ENCODE peak calls at places on chromosomes 7 and 10, in four cellular contexts. T is lower lobe of right lung; J is A549; V is CD8-positive, alpha-beta T cell. Z is an unnamed sample.

GRCh38 chr7:42493436-42494198 is 256.6 kb upstream of the GLI3 start:
- DNase-seq in T (peak), J (no peak), V (no peak), Z (peak)

GRCh38 chr10:102133373-102134195 is 744 bp downstream of the PPRC1 start:
- DNase-seq in T (peak), J (peak), V (peak), Z (peak)

GRCh38 chr7:107614425-107614824 is 34.4 kb downstream of the BCAP29 start:
- DNase-seq in T (no peak), J (no peak), V (no peak), Z (no peak)

GRCh38 chr10:3635697-3636096 is 149.3 kb downstream of the KLF6 start:
- DNase-seq in T (no peak), J (no peak), V (no peak), Z (no peak)

GRCh38 chr7:5333121-5334050 is 50.6 kb downstream of the SLC29A4 start:
- DNase-seq in T (no peak), J (no peak), V (no peak), Z (no peak)

GRCh38 chr7:5088906-5089305 is 43.2 kb downstream of the RBAK start:
- DNase-seq in T (peak), J (no peak), V (no peak), Z (no peak)

GRCh38 chr7:139431459-139431858 is 52.0 kb downstream of the KLRG2 start:
- DNase-seq in T (no peak), J (no peak), V (no peak), Z (no peak)

GRCh38 chr10:472241-472910 is 217.1 kb downstream of the DIP2C start:
- DNase-seq in T (no peak), J (no peak), V (no peak), Z (no peak)

GRCh38 chr10:28664369-28664740 is 13.0 kb upstream of the BAMBI start:
- DNase-seq in T (no peak), J (no peak), V (no peak), Z (no peak)

GRCh38 chr10:33086100-33086499 is 128.1 kb upstream of the ITGB1 start:
- DNase-seq in T (no peak), J (no peak), V (no peak), Z (no peak)

GRCh38 chr7:110309941-110310340 is 781.0 kb upstream of the LRRN3 start:
- DNase-seq in T (no peak), J (no peak), V (no peak), Z (no peak)

GRCh38 chr7:78284945-78285344 is 486.4 kb downstream of the PHTF2 start:
- DNase-seq in T (no peak), J (no peak), V (no peak), Z (no peak)

GRCh38 chr10:92146781-92147180 is 144.1 kb downstream of the CPEB3 start:
- DNase-seq in T (no peak), J (no peak), V (no peak), Z (no peak)

GRCh38 chr10:92146072-92146471 is 144.8 kb downstream of the CPEB3 start:
- DNase-seq in T (no peak), J (no peak), V (no peak), Z (no peak)

GRCh38 chr10:92142512-92142911 is 148.4 kb downstream of the CPEB3 start:
- DNase-seq in T (no peak), J (no peak), V (no peak), Z (no peak)

DNA sequence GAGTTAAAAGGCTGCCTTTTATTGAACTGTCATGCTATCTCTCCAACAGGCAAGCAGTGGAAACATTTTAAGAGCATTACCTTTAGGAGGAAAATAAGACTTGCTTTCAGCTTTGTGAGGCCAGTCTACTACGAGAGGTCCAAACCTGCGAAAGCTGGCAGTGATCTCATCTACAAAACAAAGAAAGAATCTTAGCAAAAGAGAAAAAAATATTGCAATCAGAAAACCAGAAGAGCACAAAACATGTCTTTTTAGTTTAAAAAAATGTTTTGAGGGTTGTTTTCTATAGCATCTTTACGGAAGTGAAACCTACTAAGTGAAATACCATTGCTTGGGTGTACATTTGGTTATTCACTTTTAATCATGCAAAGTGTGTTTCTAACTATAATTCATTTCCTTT is 147.9 kb downstream of the CPEB3 start:
- DNase-seq in T (no peak), J (no peak), V (no peak), Z (no peak)
- TF ChIP-seq CTCF in T (no peak), J (no peak), V (no peak), Z (no peak)

GRCh38 chr7:19747740-19748339 is 25.6 kb downstream of the TMEM196 start:
- DNase-seq in T (no peak), J (peak), V (no peak), Z (no peak)
- TF ChIP-seq CTCF in T (peak), J (peak), V (no peak), Z (peak)

DNA sequence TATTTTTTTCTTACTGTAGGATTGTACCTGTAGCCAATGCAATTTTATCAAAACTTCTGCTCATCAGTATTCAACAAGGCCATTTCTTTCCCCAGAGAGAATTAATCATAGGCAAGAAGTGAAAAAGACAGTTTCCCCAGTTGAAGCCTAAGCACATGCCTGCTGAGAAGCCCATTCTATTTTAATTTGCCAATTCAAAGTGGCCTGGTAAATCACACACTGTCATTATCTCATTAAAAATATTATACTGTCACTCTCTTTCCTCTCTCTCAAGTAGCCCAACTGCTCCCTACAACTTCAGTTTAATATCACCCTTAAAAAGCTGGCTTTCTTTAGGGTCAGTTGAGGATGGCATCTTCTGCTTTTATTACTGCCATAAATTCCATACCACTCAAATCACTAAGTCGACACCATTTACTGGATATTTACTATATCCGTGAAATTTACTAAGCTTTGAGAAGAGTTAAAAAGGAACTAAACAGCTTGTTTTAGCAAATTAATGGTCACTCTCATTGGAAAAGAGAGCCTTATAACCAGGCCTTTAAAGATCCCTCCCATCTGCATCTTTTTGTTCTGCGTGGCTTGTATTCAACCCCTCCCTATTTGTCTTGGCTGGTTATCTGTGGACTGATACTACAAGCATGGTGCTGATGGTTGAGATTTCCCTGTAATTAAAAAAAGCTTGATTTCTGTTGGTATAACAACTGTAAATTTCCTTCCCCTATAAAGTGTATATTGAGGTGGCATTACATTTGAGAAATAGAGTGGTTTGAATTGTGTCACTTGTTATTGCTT is 30.6 kb downstream of the COL28A1 start:
- DNase-seq in T (no peak), J (no peak), V (no peak), Z (no peak)
- TF ChIP-seq CTCF in T (no peak), J (no peak), V (no peak), Z (no peak)

GRCh38 chr7:106523482-106523881 is 137.5 kb downstream of the CCDC71L start:
- DNase-seq in T (no peak), J (no peak), V (no peak), Z (no peak)

GRCh38 chr7:106522691-106523090 is 138.3 kb downstream of the CCDC71L start:
- DNase-seq in T (no peak), J (no peak), V (no peak), Z (no peak)

GRCh38 chr7:106518986-106519385 is 142.0 kb downstream of the CCDC71L start:
- DNase-seq in T (no peak), J (no peak), V (no peak), Z (no peak)

GRCh38 chr7:106521541-106521940 is 139.4 kb downstream of the CCDC71L start:
- DNase-seq in T (no peak), J (no peak), V (no peak), Z (no peak)

GRCh38 chr7:106521115-106521514 is 139.8 kb downstream of the CCDC71L start:
- DNase-seq in T (no peak), J (no peak), V (no peak), Z (no peak)
- TF ChIP-seq CTCF in T (no peak), J (no peak), V (no peak), Z (no peak)

GRCh38 chr7:151782598-151783448 is 94.1 kb downstream of the PRKAG2 start:
- DNase-seq in T (peak), J (peak), V (peak), Z (peak)
- TF ChIP-seq CTCF in T (peak), J (peak), V (peak), Z (peak)

Z was measured in progenitor cell of endocrine pancreas.